ENCODE peak calls at places on chromosome 4, in nine cellular contexts. C, K, J, T, I, S, Q, U and Y are unnamed samples.

GRCh38 chr4:83708500-83709175 is 172.7 kb downstream of the GPAT3 start:
- DNase-seq in Q (no peak), S (no peak), K (no peak), J (no peak), I (no peak), U (no peak), T (peak; percentile 78), C (no peak), Y (peak; percentile 63)

GRCh38 chr4:82431026-82431745 is 796 bp downstream of the ENOPH1 start:
- DNase-seq in U (peak; percentile 70), S (no peak), C (peak; percentile 60), I (peak; percentile 67), Q (peak; percentile 67), K (peak; percentile 26), J (peak; percentile 69), T (peak; percentile 69), Y (no peak)

GRCh38 chr4:83234902-83235644 is 49.5 kb downstream of the COQ2 start:
- DNase-seq in Q (no peak), K (peak; percentile 46), T (no peak), C (no peak), J (peak; percentile 34), S (no peak), U (no peak), I (no peak), Y (no peak)

GRCh38 chr4:76559236-76560071 is 124.4 kb downstream of the SHROOM3 start:
- DNase-seq in K (no peak), Q (no peak), I (no peak), J (no peak), S (no peak), C (no peak), T (peak; percentile 42), U (no peak), Y (peak; percentile 78)

GRCh38 chr4:5973033-5973432 is 45.2 kb downstream of the C4orf50 start:
- DNase-seq in S (no peak), C (no peak), T (no peak), U (no peak), I (no peak), K (no peak), Q (no peak), J (no peak), Y (no peak)

GRCh38 chr4:663438-664428 is 10.3 kb downstream of the ATP5ME start:
- DNase-seq in T (peak; percentile 84), K (no peak), C (no peak), J (no peak), I (peak; percentile 95), Q (peak; percentile 82), S (no peak), U (no peak), Y (peak; percentile 83)

GRCh38 chr4:99651811-99652545 is 5.7 kb downstream of the C4orf54 start:
- DNase-seq in S (no peak), T (no peak), U (no peak), K (no peak), C (no peak), J (no peak), Q (no peak), I (peak; percentile 5), Y (no peak)

GRCh38 chr4:11748169-11748872 is 319.6 kb upstream of the HS3ST1 start:
- DNase-seq in C (no peak), K (peak; percentile 76), I (no peak), S (peak; percentile 83), J (no peak), T (no peak), U (no peak), Q (peak; percentile 53), Y (no peak)

GRCh38 chr4:2417765-2418651 is at the start of gene ZFYVE28:
- DNase-seq in T (peak; percentile 69), J (no peak), C (peak; percentile 58), S (no peak), Q (no peak), I (no peak), K (peak; percentile 8), U (no peak), Y (peak; percentile 39)

GRCh38 chr4:97300561-97300960 is 842.7 kb downstream of the STPG2 start:
- DNase-seq in S (no peak), C (no peak), T (peak; percentile 3), K (no peak), I (no peak), J (no peak), Q (no peak), U (no peak), Y (peak; percentile 8)

GRCh38 chr4:100261346-100261745 is 71.1 kb upstream of the DDIT4L start:
- DNase-seq in K (no peak), I (no peak), Q (no peak), S (no peak), C (peak; percentile 12), J (no peak), T (no peak), U (no peak), Y (no peak)

GRCh38 chr4:25397305-25397704 is 20.2 kb downstream of the ANAPC4 start:
- DNase-seq in U (no peak), C (no peak), Q (no peak), S (no peak), J (no peak), K (no peak), I (no peak), T (no peak), Y (no peak)

DNA sequence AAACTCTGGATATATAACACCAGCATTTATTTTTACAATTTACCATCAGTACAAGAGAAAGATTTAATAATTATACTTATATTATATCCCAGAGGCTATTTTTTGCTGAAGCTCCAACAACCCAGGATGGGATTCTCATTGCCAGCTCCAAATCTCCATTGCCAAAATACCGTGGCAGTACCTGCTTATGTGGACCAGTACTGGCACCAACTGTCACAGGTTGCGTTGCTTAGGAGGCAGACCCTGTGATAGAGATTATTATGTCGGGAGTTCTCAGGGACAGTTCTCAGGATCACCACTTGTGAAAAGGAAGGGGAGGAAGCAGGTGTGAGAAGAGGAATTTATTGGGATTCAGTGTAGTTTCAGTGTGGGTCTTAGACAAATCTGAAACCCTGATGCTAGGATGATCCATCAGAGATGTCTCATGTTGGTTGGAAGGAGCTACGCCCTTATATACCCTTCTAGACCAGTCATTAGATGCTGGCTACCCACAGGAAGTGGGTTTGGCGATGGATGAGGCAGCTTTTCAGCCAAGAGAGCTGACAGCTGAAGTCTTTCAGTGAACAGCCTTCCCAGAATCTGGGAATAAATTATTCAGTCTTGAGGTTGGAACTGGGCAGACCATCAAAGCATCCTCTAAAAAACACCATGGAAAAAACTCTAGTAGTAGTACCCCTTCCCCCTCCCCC is 101.8 kb downstream of the TLL1 start:
- DNase-seq in U (no peak), S (no peak), J (no peak), I (no peak), T (no peak), Q (no peak), C (no peak), K (peak; percentile 55), Y (no peak)
- TF ChIP-seq EZH2phosphoT487 in U (no peak), S (no peak), J (no peak), I (no peak), T (no peak), Q (no peak), C (no peak), K (no peak), Y (no peak)

GRCh38 chr4:26544421-26544820 is 39.5 kb upstream of the TBC1D19 start:
- DNase-seq in I (no peak), J (no peak), S (no peak), C (no peak), U (no peak), T (no peak), Q (no peak), K (no peak), Y (no peak)
- TF ChIP-seq EZH2phosphoT487 in I (no peak), J (no peak), S (no peak), C (no peak), U (no peak), T (no peak), Q (no peak), K (no peak), Y (no peak)

GRCh38 chr4:139853309-139853708 is 187.7 kb downstream of the MGST2 start:
- DNase-seq in J (no peak), K (no peak), S (no peak), C (no peak), T (peak; percentile 66), Q (no peak), I (no peak), U (no peak), Y (no peak)

GRCh38 chr4:139849219-139849618 is 183.6 kb downstream of the MGST2 start:
- DNase-seq in Q (no peak), U (no peak), K (no peak), I (peak; percentile 44), C (no peak), J (no peak), T (no peak), S (no peak), Y (no peak)

GRCh38 chr4:139851133-139851532 is 185.5 kb downstream of the MGST2 start:
- DNase-seq in K (no peak), Q (no peak), C (no peak), I (no peak), J (no peak), U (no peak), T (no peak), S (no peak), Y (no peak)

GRCh38 chr4:139851639-139852038 is 186.0 kb downstream of the MGST2 start:
- DNase-seq in I (no peak), C (no peak), T (no peak), K (no peak), Q (no peak), J (no peak), S (no peak), U (no peak), Y (no peak)

GRCh38 chr4:139852612-139853269 is 187.1 kb downstream of the MGST2 start:
- DNase-seq in T (no peak), K (no peak), Q (no peak), C (no peak), S (no peak), U (no peak), I (no peak), J (no peak), Y (no peak)
- TF ChIP-seq EZH2phosphoT487 in T (no peak), K (no peak), Q (no peak), C (no peak), S (no peak), U (no peak), I (no peak), J (no peak), Y (no peak)

GRCh38 chr4:184762100-184762499 is 28.2 kb upstream of the CENPU start:
- DNase-seq in T (no peak), Q (no peak), U (peak; percentile 72), J (peak; percentile 12), I (no peak), K (no peak), C (no peak), S (no peak), Y (no peak)
- TF ChIP-seq EZH2phosphoT487 in T (no peak), Q (no peak), U (no peak), J (no peak), I (no peak), K (no peak), C (no peak), S (no peak), Y (no peak)

GRCh38 chr4:113236916-113237315 is 187.5 kb downstream of the ANK2 start:
- DNase-seq in Q (no peak), C (no peak), T (no peak), I (no peak), J (no peak), S (no peak), U (no peak), K (no peak), Y (no peak)
- TF ChIP-seq EZH2phosphoT487 in Q (no peak), C (no peak), T (no peak), I (no peak), J (no peak), S (no peak), U (no peak), K (no peak), Y (no peak)